ENCODE peak calls at places on chromosomes 11 and 22, in seven cellular contexts. E, J, S, W, K, H and B are unnamed samples. For H3K4me1, the result is how much of the 10 kb centered on the place peaks cover.

GRCh38 chr22:39954584-39955055 is 5.6 kb upstream of the TMA7B start:
- DNase-seq in E (no peak), J (peak), S (no peak), W (peak), K (peak), H (no peak), B (no peak)

GRCh38 chr11:103929168-103929903 is 107.1 kb upstream of the DDI1 start:
- DNase-seq in E (no peak), J (no peak), S (no peak), W (no peak), K (no peak), H (no peak), B (no peak)

GRCh38 chr11:59573216-59573615 is 42.4 kb downstream of the OSBP start:
- DNase-seq in E (no peak), J (peak), S (no peak), W (peak), K (peak), H (no peak), B (no peak)

GRCh38 chr22:36457688-36458450 is 23.6 kb downstream of the TXN2 start:
- DNase-seq in E (no peak), J (peak), S (no peak), W (no peak), K (peak), H (peak), B (peak)

GRCh38 chr11:1943576-1943975 is 3.6 kb upstream of the MRPL23 start:
- DNase-seq in E (no peak), J (peak), S (peak), W (peak), K (no peak), H (peak), B (peak)

GRCh38 chr11:76770642-76771445 is 12.3 kb upstream of the TSKU start:
- DNase-seq in E (peak), J (peak), S (peak), W (peak), K (peak), H (no peak), B (peak)

GRCh38 chr11:33773399-33774355 is 643 bp downstream of the FBXO3 start:
- DNase-seq in E (no peak), J (peak), S (no peak), W (no peak), K (no peak), H (no peak), B (peak)

GRCh38 chr11:116501728-116502127 is 271.1 kb downstream of the BUD13 start:
- DNase-seq in E (no peak), J (no peak), S (no peak), W (no peak), K (no peak), H (no peak), B (no peak)

GRCh38 chr11:73374130-73374529 is 2.1 kb upstream of the RELT start:
- DNase-seq in E (no peak), J (peak), S (no peak), W (no peak), K (no peak), H (no peak), B (no peak)

GRCh38 chr22:41380993-41381328 is 781 bp upstream of the TEF start:
- DNase-seq in E (peak), J (peak), S (no peak), W (peak), K (peak), H (peak), B (peak)

GRCh38 chr11:59710136-59710847 is 3.4 kb downstream of the OR10V1 start:
- DNase-seq in E (no peak), J (no peak), S (no peak), W (no peak), K (no peak), H (no peak), B (no peak)

GRCh38 chr22:30650508-30651116 is 15.0 kb downstream of the SLC35E4 start:
- DNase-seq in E (no peak), J (no peak), S (no peak), W (no peak), K (no peak), H (no peak), B (no peak)

GRCh38 chr11:26931881-26932280 is 62.0 kb upstream of the FIBIN start:
- DNase-seq in E (no peak), J (no peak), S (no peak), W (no peak), K (no peak), H (no peak), B (no peak)

GRCh38 chr11:86091566-86091965 is 22.7 kb upstream of the PICALM start:
- DNase-seq in E (no peak), J (peak), S (no peak), W (no peak), K (peak), H (no peak), B (no peak)

GRCh38 chr11:83007909-83008580 is 63.7 kb downstream of the RAB30 start:
- DNase-seq in E (no peak), J (no peak), S (peak), W (no peak), K (peak), H (peak), B (peak)

GRCh38 chr11:134025086-134025437 is 43.8 kb upstream of the JAM3 start:
- DNase-seq in E (no peak), J (no peak), S (peak), W (no peak), K (no peak), H (peak), B (peak)

GRCh38 chr11:134024420-134025085 is 44.3 kb upstream of the JAM3 start:
- DNase-seq in E (no peak), J (peak), S (peak), W (peak), K (no peak), H (no peak), B (no peak)

GRCh38 chr11:134020598-134020997 is 48.3 kb upstream of the JAM3 start:
- DNase-seq in E (no peak), J (no peak), S (peak), W (no peak), K (no peak), H (no peak), B (no peak)

GRCh38 chr11:134021326-134021725 is 47.5 kb upstream of the JAM3 start:
- DNase-seq in E (no peak), J (no peak), S (peak), W (no peak), K (no peak), H (no peak), B (no peak)

DNA sequence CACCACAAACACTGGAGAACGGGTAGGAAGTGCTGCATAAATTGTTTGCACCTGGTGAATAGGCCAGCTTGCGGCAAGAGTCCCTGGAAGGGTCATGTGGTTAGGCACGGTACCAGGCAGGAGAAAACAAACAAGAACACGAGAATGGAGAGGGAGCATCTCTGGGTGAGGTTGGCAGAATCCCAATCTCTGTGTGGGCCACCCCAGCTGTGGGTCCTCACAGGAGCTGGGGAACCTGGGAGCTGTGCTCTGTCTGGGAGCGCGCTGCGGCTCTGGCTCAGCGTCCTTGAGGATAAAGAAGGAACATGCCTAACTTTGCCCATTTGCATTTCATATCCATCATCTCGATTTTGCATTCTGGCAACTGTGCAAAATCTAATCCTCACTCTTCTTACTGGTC is 46.1 kb upstream of the JAM3 start:
- DNase-seq in E (no peak), J (no peak), S (peak), W (no peak), K (no peak), H (no peak), B (no peak)
- H3K27ac ChIP-seq in E (no peak), J (no peak), S (no peak), W (no peak), K (no peak), H (no peak), B (no peak)

GRCh38 chr22:31952459-31952858 is 8.1 kb downstream of the YWHAH start:
- DNase-seq in E (no peak), J (peak), S (no peak), W (peak), K (peak), H (no peak), B (no peak)
- H3K4me1 ChIP-seq in E (half or more), J (half or more), S (under half), W (under half), K (under half), H (under half), B (under half)

DNA sequence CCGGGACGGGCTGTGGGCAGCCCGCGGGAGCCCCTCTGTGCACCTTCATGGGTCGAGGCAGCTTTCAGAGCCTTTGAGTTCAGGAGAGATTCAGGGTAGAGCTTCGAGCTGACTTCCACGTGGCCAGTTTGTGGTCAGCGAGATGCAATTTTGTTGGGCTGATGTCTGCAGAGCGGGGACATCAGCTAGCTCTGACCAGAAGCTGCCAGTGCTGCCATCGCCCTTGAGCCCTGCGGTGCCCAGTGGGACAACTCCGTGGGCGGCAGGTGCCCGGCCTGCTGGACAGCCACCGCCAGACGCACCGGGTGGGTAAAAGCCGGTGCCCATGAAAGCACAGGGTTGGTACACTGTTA is 719 bp downstream of the TALDO1 start:
- DNase-seq in E (no peak), J (peak), S (no peak), W (no peak), K (peak), H (no peak), B (peak)
- H3K4me3 ChIP-seq in E (peak), J (peak), S (peak), W (peak), K (peak), H (peak), B (peak)

GRCh38 chr22:20465759-20466077 is 28.1 kb upstream of the SCARF2 start:
- DNase-seq in E (no peak), J (no peak), S (peak), W (no peak), K (no peak), H (no peak), B (no peak)
- H3K27ac ChIP-seq in E (no peak), J (no peak), S (no peak), W (no peak), K (no peak), H (no peak), B (no peak)